ENCODE peak calls at places on chromosome 14, in eight cellular contexts. L is OCI-LY7, H is GM23338, X is keratinocyte, Y is HCT116, M is HepG2, B is astrocyte, Q is A549. J is an unnamed sample.
A peak's percentile ranks its signal among the peaks of the same experiment; 100 is the strongest.

GRCh38 chr14:36702484-36702883 is 40.8 kb downstream of the PAX9 start:
- DNase-seq in M (no peak), L (no peak), H (no peak), Y (no peak), Q (no peak), B (no peak), X (no peak), J (no peak)

GRCh38 chr14:99233222-99234035 is 38.6 kb downstream of the BCL11B start:
- DNase-seq in Y (no peak), H (no peak), X (no peak), Q (no peak), L (no peak), B (no peak), M (no peak), J (no peak)

GRCh38 chr14:76810953-76811400 is 1.7 kb downstream of the ANGEL1 start:
- DNase-seq in B (peak; percentile 17), H (peak; percentile 41), Y (peak; percentile 13), X (no peak), L (peak; percentile 56), Q (peak; percentile 38), M (peak; percentile 80), J (peak; percentile 59)

GRCh38 chr14:88245321-88245720 is 77.7 kb downstream of the KCNK10 start:
- DNase-seq in B (no peak), L (no peak), M (no peak), Y (no peak), H (peak; percentile 25), X (no peak), Q (no peak), J (no peak)

GRCh38 chr14:105229099-105229655 is 19.2 kb upstream of the BTBD6 start:
- DNase-seq in M (no peak), X (no peak), H (no peak), B (no peak), Q (no peak), L (no peak), Y (no peak), J (no peak)

GRCh38 chr14:103074699-103075341 is 9.2 kb upstream of the LBHD2 start:
- DNase-seq in B (no peak), Q (peak; percentile 54), L (no peak), H (peak; percentile 57), Y (no peak), M (peak; percentile 70), X (no peak), J (no peak)

GRCh38 chr14:96146131-96146771 is 58.4 kb upstream of the BDKRB2 start:
- DNase-seq in X (no peak), L (no peak), B (peak; percentile 90), H (no peak), Y (no peak), Q (no peak), M (no peak), J (peak; percentile 77)

GRCh38 chr14:105856676-105857222 is 330.4 kb downstream of the TMEM121 start:
- DNase-seq in B (no peak), X (no peak), Y (no peak), H (no peak), M (no peak), Q (no peak), L (peak; percentile 71), J (no peak)

GRCh38 chr14:62053188-62053587 is 291.0 kb downstream of the SNAPC1 start:
- DNase-seq in M (no peak), X (no peak), Y (no peak), H (no peak), L (no peak), Q (no peak), B (no peak), J (no peak)

GRCh38 chr14:72401632-72402428 is 469.6 kb downstream of the RGS6 start:
- DNase-seq in L (no peak), M (no peak), Q (no peak), Y (no peak), X (no peak), B (no peak), H (no peak), J (peak; percentile 13)

GRCh38 chr14:46580941-46581671 is 70.5 kb downstream of the RPL10L start:
- DNase-seq in X (no peak), B (peak; percentile 33), Q (no peak), H (peak; percentile 65), L (peak; percentile 41), M (peak; percentile 16), Y (peak; percentile 31), J (peak; percentile 53)

GRCh38 chr14:67532998-67533753 is at the start of gene PLEKHH1:
- DNase-seq in B (peak; percentile 67), X (no peak), Q (peak; percentile 87), Y (peak; percentile 47), M (peak; percentile 49), H (peak; percentile 92), L (no peak), J (peak; percentile 78)

GRCh38 chr14:24437736-24438067 is 4.9 kb downstream of the SDR39U1 start:
- DNase-seq in M (no peak), Y (no peak), X (no peak), B (no peak), L (no peak), Q (no peak), H (no peak), J (no peak)

GRCh38 chr14:56271988-56272387 is 153.8 kb downstream of the PELI2 start:
- DNase-seq in Y (no peak), H (no peak), L (no peak), M (no peak), Q (no peak), X (no peak), B (peak; percentile 95), J (peak; percentile 97)

GRCh38 chr14:104928391-104929133 is 3.9 kb downstream of the PLD4 start:
- DNase-seq in H (no peak), L (no peak), B (no peak), Y (no peak), X (no peak), Q (no peak), M (no peak), J (no peak)

GRCh38 chr14:105854600-105855245 is 328.3 kb downstream of the TMEM121 start:
- DNase-seq in X (no peak), Y (no peak), B (no peak), H (no peak), L (peak; percentile 48), M (no peak), Q (no peak), J (no peak)

GRCh38 chr14:61101803-61102548 is 120.9 kb downstream of the SLC38A6 start:
- DNase-seq in L (peak; percentile 35), Q (no peak), H (peak; percentile 75), Y (no peak), B (peak; percentile 75), X (no peak), M (no peak), J (peak; percentile 76)

GRCh38 chr14:34452258-34452822 is 9.7 kb downstream of the SPTSSA start:
- DNase-seq in Q (no peak), L (no peak), H (no peak), B (no peak), M (no peak), Y (no peak), X (no peak), J (no peak)

GRCh38 chr14:22429546-22429945 is 159.5 kb downstream of the DAD1 start:
- DNase-seq in X (no peak), B (no peak), Y (no peak), H (no peak), Q (no peak), M (no peak), L (peak; percentile 55), J (no peak)

DNA sequence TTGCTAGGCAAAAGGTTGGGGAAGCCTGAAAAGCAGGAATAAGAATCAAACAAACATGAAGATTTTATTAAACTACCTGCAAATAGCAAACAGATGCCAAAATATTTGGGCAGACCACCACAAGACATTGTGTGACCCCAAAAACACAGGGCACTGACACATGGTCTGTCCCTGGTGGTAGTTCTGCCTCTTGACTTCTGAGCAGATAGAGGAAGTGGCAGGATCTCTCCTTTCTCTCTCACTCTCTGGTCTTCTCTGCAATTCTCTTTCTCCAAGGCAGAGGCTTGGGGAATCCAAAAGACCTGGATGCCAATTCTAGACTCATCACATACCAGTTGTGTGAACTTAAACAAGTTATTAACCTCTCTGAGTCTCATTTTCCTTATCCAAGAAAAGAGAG is 4.3 kb upstream of the PTGDR start:
- DNase-seq in L (no peak), M (no peak), H (no peak), Q (no peak), X (no peak), Y (no peak), B (no peak), J (no peak)
- H3K4me2 ChIP-seq in L (no peak overlapping the region), M (no peak overlapping the region), H (no peak overlapping the region), Q (no peak overlapping the region), X (no peak overlapping the region), Y (no peak overlapping the region), B (no peak overlapping the region), J (no peak overlapping the region)

GRCh38 chr14:38409081-38409705 is 153.3 kb upstream of the CLEC14A start:
- DNase-seq in M (no peak), L (no peak), X (no peak), H (no peak), Y (no peak), B (peak; percentile 36), Q (no peak), J (peak; percentile 54)

GRCh38 chr14:38412654-38413053 is 156.8 kb upstream of the CLEC14A start:
- DNase-seq in X (no peak), H (no peak), Q (no peak), Y (no peak), L (no peak), M (no peak), B (no peak), J (no peak)
- H3K4me2 ChIP-seq in X (no peak overlapping the region), H (no peak overlapping the region), Q (no peak overlapping the region), Y (no peak overlapping the region), L (no peak overlapping the region), M (no peak overlapping the region), B (no peak overlapping the region), J (no peak overlapping the region)

DNA sequence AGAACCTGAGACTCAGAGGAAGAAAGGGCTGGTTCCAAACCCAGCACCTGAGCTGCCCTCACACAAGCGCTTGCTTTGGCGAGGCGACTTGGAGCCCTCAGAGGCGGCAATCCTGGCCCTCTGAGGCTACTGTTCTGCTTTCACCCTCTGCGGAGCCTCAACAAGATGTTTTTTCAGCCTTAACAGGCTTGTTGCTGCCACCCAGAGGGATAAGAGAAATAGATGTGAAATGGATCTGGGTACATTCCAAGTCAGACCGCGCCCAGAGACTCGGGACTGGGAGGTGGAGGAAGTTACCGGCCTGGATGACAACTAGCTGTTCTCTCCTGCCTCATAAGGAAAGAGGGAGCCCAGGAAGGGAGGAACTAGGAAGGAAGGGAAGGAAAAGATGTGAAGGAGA is 89.6 kb downstream of the TTC7B start:
- DNase-seq in H (peak; percentile 60), Y (peak; percentile 4), X (no peak), Q (no peak), B (peak; percentile 60), L (no peak), M (no peak), J (peak; percentile 80)
- H3K4me2 ChIP-seq in H (no peak overlapping the region), Y (peak overlapping the region; percentile 9), X (no peak overlapping the region), Q (no peak overlapping the region), B (peak overlapping the region; percentile 64), L (no peak overlapping the region), M (no peak overlapping the region), J (no peak overlapping the region)

GRCh38 chr14:54629635-54630360 is 62.9 kb downstream of the SAMD4A start:
- DNase-seq in L (no peak), H (no peak), B (no peak), X (no peak), Y (no peak), M (no peak), Q (no peak), J (no peak)
- H3K4me2 ChIP-seq in L (no peak overlapping the region), H (no peak overlapping the region), B (no peak overlapping the region), X (no peak overlapping the region), Y (no peak overlapping the region), M (no peak overlapping the region), Q (no peak overlapping the region), J (no peak overlapping the region)

J was measured in fibroblast of lung.